ENCODE peak calls at places on chromosomes 4 and X, in four cellular contexts. F, R, M and V are unnamed samples.

GRCh38 chr4:183898456-183898855 is 6.7 kb upstream of the STOX2 start:
- DNase-seq in F (no peak), R (no peak), M (no peak), V (no peak)

GRCh38 chr4:3747582-3747906 is 18.6 kb upstream of the ADRA2C start:
- DNase-seq in F (no peak), R (no peak), M (peak), V (no peak)

GRCh38 chrX:154719132-154719675 is 31.7 kb downstream of the GAB3 start:
- DNase-seq in F (no peak), R (peak), M (peak), V (peak)

GRCh38 chr4:76830612-76831474 is 67.1 kb downstream of the SOWAHB start:
- DNase-seq in F (peak), R (no peak), M (peak), V (peak)

GRCh38 chr4:169160825-169161224 is 109.9 kb downstream of the SH3RF1 start:
- DNase-seq in F (no peak), R (no peak), M (peak), V (no peak)

GRCh38 chr4:128455076-128455345 is 167.4 kb upstream of the PGRMC2 start:
- DNase-seq in F (no peak), R (no peak), M (no peak), V (no peak)

GRCh38 chr4:146477054-146477453 is 44.7 kb downstream of the SLC10A7 start:
- DNase-seq in F (no peak), R (no peak), M (peak), V (peak)

GRCh38 chr4:85761803-85762202 is 286.9 kb downstream of the ARHGAP24 start:
- DNase-seq in F (no peak), R (no peak), M (peak), V (peak)

GRCh38 chr4:55819634-55820033 is at the start of gene EXOC1L:
- DNase-seq in F (no peak), R (no peak), M (peak), V (peak)